ENCODE peak calls at places on chromosome 11, in four cellular contexts. H is activated naive CD8-positive, alpha-beta T cell treated with anti-CD3 and anti-CD28 coated beads for 36 hours; X is activated CD4-positive, alpha-beta T cell treated with anti-CD3 and anti-CD28 coated beads for 4 hours; D is ACHN. K is an unnamed sample.

GRCh38 chr11:130247289-130247688 is 67.4 kb downstream of the ZBTB44 start:
- DNase-seq in H (no peak), X (no peak), D (no peak), K (no peak)

GRCh38 chr11:109606256-109606655 is 184.3 kb downstream of the C11orf87 start:
- DNase-seq in H (no peak), X (no peak), D (no peak), K (no peak)

GRCh38 chr11:64353101-64353738 is 5.7 kb upstream of the RPS6KA4 start:
- DNase-seq in H (no peak), X (no peak), D (no peak), K (no peak)

GRCh38 chr11:70182266-70182665 is 20.8 kb upstream of the FADD start:
- DNase-seq in H (no peak), X (no peak), D (no peak), K (no peak)

GRCh38 chr11:77560605-77561004 is 29.1 kb upstream of the AQP11 start:
- DNase-seq in H (no peak), X (no peak), D (peak), K (no peak)

GRCh38 chr11:70568504-70569172 is 170.3 kb downstream of the CTTN start:
- DNase-seq in H (no peak), X (no peak), D (no peak), K (no peak)

GRCh38 chr11:117064275-117064674 is 34.0 kb downstream of the SIK3 start:
- DNase-seq in H (no peak), X (no peak), D (no peak), K (no peak)

GRCh38 chr11:62542750-62543567 is 3.6 kb downstream of the AHNAK start:
- DNase-seq in H (peak), X (peak), D (peak), K (peak)

GRCh38 chr11:119103793-119104192 is 2.1 kb upstream of the DPAGT1 start:
- DNase-seq in H (no peak), X (no peak), D (no peak), K (no peak)

GRCh38 chr11:11446562-11446961 is 93.5 kb upstream of the CSNK2A3 start:
- DNase-seq in H (no peak), X (no peak), D (no peak), K (no peak)

GRCh38 chr11:130831506-130832385 is 84.5 kb downstream of the SNX19 start:
- DNase-seq in H (no peak), X (no peak), D (no peak), K (no peak)

GRCh38 chr11:79413258-79413657 is 27.6 kb downstream of the TENM4 start:
- DNase-seq in H (no peak), X (no peak), D (peak), K (no peak)

GRCh38 chr11:122170815-122171475 is 54.9 kb upstream of the BLID start:
- DNase-seq in H (no peak), X (no peak), D (peak), K (no peak)

GRCh38 chr11:69321877-69322350 is 28.0 kb downstream of the MYEOV start:
- DNase-seq in H (no peak), X (no peak), D (peak), K (no peak)

GRCh38 chr11:12526789-12527188 is 147.4 kb upstream of the TEAD1 start:
- DNase-seq in H (no peak), X (no peak), D (peak), K (no peak)

K was measured in stimulated activated naive CD8-positive, alpha-beta T cell treated with anti-CD3 and anti-CD28 coated beads, Interleukin-15, Interleukin-2, amounts not matched to agents 100 U/mL and 50 U/mL, for 24 hours.